ENCODE peak calls at places on chromosomes 5 and 9, in seven cellular contexts. E is ovary, X is colonic mucosa, G is Panc1, F is astrocyte, V is HCT116, M is choroid plexus epithelial cell. U is an unnamed sample.

GRCh38 chr9:99000480-99001395 is 57.0 kb downstream of the COL15A1 start:
- DNase-seq in E (no peak), X (peak), G (peak), F (peak), V (peak), M (peak), U (no peak)

GRCh38 chr5:173829826-173830225 is 58.3 kb upstream of the CPEB4 start:
- DNase-seq in E (no peak), X (no peak), G (no peak), F (peak), V (no peak), M (peak), U (peak)

GRCh38 chr5:13566903-13567339 is 377.6 kb downstream of the DNAH5 start:
- DNase-seq in E (no peak), X (peak), G (peak), F (peak), V (no peak), M (peak), U (peak)

GRCh38 chr9:126527109-126527825 is 86.5 kb upstream of the LMX1B start:
- DNase-seq in E (peak), X (no peak), G (no peak), F (no peak), V (no peak), M (no peak), U (no peak)

GRCh38 chr9:17134396-17134842 is 421 bp upstream of the CNTLN start:
- DNase-seq in E (no peak), X (no peak), G (no peak), F (peak), V (no peak), M (peak), U (no peak)

GRCh38 chr9:130220351-130220750 is 45.2 kb upstream of the HMCN2 start:
- DNase-seq in E (peak), X (no peak), G (no peak), F (no peak), V (no peak), M (peak), U (no peak)

GRCh38 chr5:15702102-15702501 is 202.1 kb downstream of the FBXL7 start:
- DNase-seq in E (no peak), X (no peak), G (no peak), F (peak), V (no peak), M (peak), U (peak)

GRCh38 chr5:28807230-28807629 is 1768.8 kb upstream of the CDH9 start:
- DNase-seq in E (no peak), X (no peak), G (no peak), F (peak), V (no peak), M (peak), U (no peak)

GRCh38 chr5:135062216-135063055 is 28.4 kb upstream of the PITX1 start:
- DNase-seq in E (no peak), X (no peak), G (no peak), F (no peak), V (no peak), M (no peak), U (no peak)

GRCh38 chr5:87136733-87137132 is 130.9 kb upstream of the RASA1 start:
- DNase-seq in E (no peak), X (no peak), G (no peak), F (no peak), V (no peak), M (no peak), U (no peak)
- H3K4me3 ChIP-seq in E (no peak), X (no peak), G (no peak), F (no peak), V (no peak), M (no peak), U (no peak)

GRCh38 chr5:72328172-72328571 is 8.0 kb downstream of the PTCD2 start:
- DNase-seq in E (no peak), X (no peak), G (no peak), F (peak), V (no peak), M (no peak), U (peak)
- TF ChIP-seq CTCF in E (no peak), X (no peak), G (no peak), F (no peak), V (no peak), M (no peak), U (no peak)

GRCh38 chr5:378301-378891 is 56.9 kb downstream of the AHRR start:
- DNase-seq in E (no peak), X (peak), G (no peak), F (peak), V (no peak), M (no peak), U (no peak)

GRCh38 chr5:376951-377325 is 55.4 kb downstream of the AHRR start:
- DNase-seq in E (no peak), X (no peak), G (no peak), F (no peak), V (no peak), M (no peak), U (no peak)

GRCh38 chr5:375921-376871 is 54.7 kb downstream of the AHRR start:
- DNase-seq in E (no peak), X (peak), G (no peak), F (no peak), V (no peak), M (no peak), U (no peak)

GRCh38 chr5:378976-379742 is 57.6 kb downstream of the AHRR start:
- DNase-seq in E (no peak), X (peak), G (no peak), F (peak), V (no peak), M (no peak), U (no peak)

DNA sequence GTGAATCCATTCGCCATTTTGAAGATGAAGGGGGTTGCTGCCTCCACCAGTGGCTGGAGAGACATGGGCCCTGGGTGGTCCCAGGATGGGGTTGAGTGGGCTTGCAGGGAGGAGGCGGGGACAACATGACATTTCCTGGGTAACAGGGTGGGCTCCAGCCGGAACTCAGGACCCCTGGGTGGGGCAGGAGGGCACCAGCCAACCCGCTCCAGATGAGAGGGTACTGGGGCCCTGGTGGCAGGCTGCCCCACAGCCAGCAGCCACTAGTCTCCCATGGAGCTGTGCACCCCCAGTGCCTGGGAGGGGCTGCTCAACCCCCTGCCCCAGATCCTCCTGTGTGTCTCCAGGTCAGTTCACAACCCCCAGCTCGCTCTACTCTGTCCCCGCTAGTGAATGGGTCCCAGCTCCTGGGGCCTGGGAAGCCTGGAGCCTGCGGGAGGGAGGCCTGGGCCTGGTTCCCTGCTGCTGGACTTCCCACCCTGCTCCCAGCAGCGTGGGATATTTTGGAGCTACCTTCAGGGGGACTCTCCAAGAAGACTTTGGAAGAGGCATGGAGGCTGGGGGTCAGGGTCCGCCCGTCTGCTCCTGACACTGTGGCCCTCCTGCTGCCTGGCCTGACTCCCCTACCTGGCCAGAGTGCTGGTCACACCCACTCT is 55.9 kb downstream of the AHRR start:
- DNase-seq in E (no peak), X (peak), G (no peak), F (no peak), V (no peak), M (no peak), U (no peak)
- H3K4me3 ChIP-seq in E (no peak), X (no peak), G (no peak), F (no peak), V (no peak), M (no peak), U (no peak)

DNA sequence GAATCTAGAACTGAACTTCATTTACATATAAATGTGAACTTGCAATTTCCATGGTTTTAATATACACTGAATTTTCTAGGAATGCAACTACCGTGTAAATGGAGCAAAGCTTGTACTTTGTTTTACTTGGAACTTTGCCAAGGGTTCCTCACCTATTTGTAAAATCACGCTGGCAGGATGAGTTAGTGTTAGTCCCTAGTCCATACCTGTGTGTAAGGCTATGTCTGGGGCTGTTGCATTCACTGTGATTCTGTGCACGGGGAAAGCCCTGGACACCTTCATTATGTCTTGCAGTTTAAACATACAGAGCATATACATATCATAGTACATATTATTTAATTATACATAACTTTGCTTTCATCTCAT is 119.9 kb downstream of the PAX5 start:
- DNase-seq in E (no peak), X (no peak), G (no peak), F (no peak), V (no peak), M (no peak), U (no peak)
- TF ChIP-seq CTCF in E (no peak), X (no peak), G (no peak), F (no peak), V (no peak), M (no peak), U (no peak)

GRCh38 chr9:18437315-18438200 is 36.4 kb upstream of the ADAMTSL1 start:
- DNase-seq in E (peak), X (no peak), G (no peak), F (peak), V (no peak), M (peak), U (no peak)
- H3K4me3 ChIP-seq in E (peak), X (no peak), G (no peak), F (peak), V (no peak), M (peak), U (peak)